ENCODE peak calls at places on chromosomes 7 and 10, in ten cellular contexts. V is choroid plexus epithelial cell, J is heart right ventricle, O is ureter, R is hepatocyte, X is body of pancreas, F is AG09319, T is neural progenitor cell, M is WTC11, S is neuronal stem cell. H is an unnamed sample.

GRCh38 chr10:18005445-18005780 is 53.7 kb downstream of the SLC39A12 start:
- DNase-seq in V (no peak), J (no peak), O (no peak), R (no peak), X (no peak), F (no peak), T (no peak), M (no peak), S (no peak), H (no peak)

GRCh38 chr7:134197342-134197741 is 70.2 kb downstream of the LRGUK start:
- DNase-seq in V (no peak), J (no peak), O (no peak), R (no peak), X (no peak), F (no peak), T (peak), M (no peak), S (no peak), H (no peak)

GRCh38 chr10:74784462-74784861 is 41.9 kb upstream of the KAT6B start:
- DNase-seq in V (no peak), J (no peak), O (no peak), R (no peak), X (no peak), F (no peak), T (no peak), M (no peak), S (no peak), H (no peak)

GRCh38 chr7:102260856-102261255 is 25.8 kb upstream of the SH2B2 start:
- DNase-seq in V (peak), J (peak), O (no peak), R (peak), X (peak), F (no peak), T (peak), M (no peak), S (no peak), H (no peak)

GRCh38 chr7:30922596-30922995 is 10.9 kb downstream of the AQP1 start:
- DNase-seq in V (no peak), J (peak), O (peak), R (no peak), X (peak), F (no peak), T (no peak), M (peak), S (no peak), H (no peak)

GRCh38 chr7:116715087-116715486 is 43.1 kb downstream of the MET start:
- DNase-seq in V (peak), J (no peak), O (no peak), R (no peak), X (no peak), F (no peak), T (no peak), M (no peak), S (no peak), H (no peak)

GRCh38 chr7:38682602-38683001 is 51.4 kb upstream of the AMPH start:
- DNase-seq in V (no peak), J (no peak), O (no peak), R (no peak), X (no peak), F (no peak), T (no peak), M (no peak), S (no peak), H (no peak)

GRCh38 chr10:123890761-123891146 is 853 bp downstream of the CPXM2 start:
- DNase-seq in V (no peak), J (no peak), O (no peak), R (no peak), X (no peak), F (no peak), T (no peak), M (no peak), S (no peak), H (no peak)